ENCODE peak calls at places on chromosomes 5 and 9, in five cellular contexts. K is brain microvascular endothelial cell, C is SK-MEL-5, G is endothelial cell, R is OCI-LY7. T is an unnamed sample.

GRCh38 chr5:34749431-34749872 is 89.5 kb upstream of the TTC23L start:
- DNase-seq in C (no peak), K (peak), G (no peak), R (no peak), T (peak)

GRCh38 chr5:60510663-60511062 is 189.3 kb downstream of the DEPDC1B start:
- DNase-seq in C (no peak), K (no peak), G (no peak), R (no peak), T (no peak)

GRCh38 chr5:171586436-171586835 is 167.0 kb downstream of the FGF18 start:
- DNase-seq in C (no peak), G (no peak), R (no peak), K (no peak), T (no peak)

GRCh38 chr5:95730011-95730700 is 980 bp upstream of the RHOBTB3 start:
- DNase-seq in G (no peak), K (no peak), R (no peak), C (no peak), T (no peak)

GRCh38 chr5:66324357-66324756 is 180.3 kb downstream of the SREK1 start:
- DNase-seq in K (no peak), R (no peak), G (no peak), C (no peak), T (no peak)

GRCh38 chr5:96112123-96112670 is 150.5 kb upstream of the ELL2 start:
- DNase-seq in G (no peak), C (no peak), R (no peak), K (no peak), T (no peak)

GRCh38 chr5:179275941-179276837 is 69.1 kb downstream of the ADAMTS2 start:
- DNase-seq in R (no peak), C (no peak), G (no peak), K (peak), T (peak)

GRCh38 chr5:179530069-179530998 is 20.0 kb upstream of the RUFY1 start:
- DNase-seq in R (no peak), G (peak), C (no peak), K (peak), T (no peak)

GRCh38 chr5:68818870-68819269 is 274.9 kb upstream of the SLC30A5 start:
- DNase-seq in G (no peak), K (no peak), R (no peak), C (no peak), T (no peak)

GRCh38 chr9:5265939-5266338 is 34.7 kb downstream of the INSL4 start:
- DNase-seq in C (no peak), G (no peak), K (no peak), R (peak), T (no peak)

GRCh38 chr9:88065609-88066008 is 72.7 kb downstream of the SPATA31C2 start:
- DNase-seq in R (no peak), K (no peak), C (no peak), G (no peak), T (no peak)

GRCh38 chr5:171882118-171882517 is 96.5 kb downstream of the SMIM23 start:
- DNase-seq in R (no peak), C (no peak), G (no peak), K (no peak), T (no peak)

GRCh38 chr9:89592963-89593775 is 11.6 kb upstream of the GADD45G start:
- DNase-seq in R (no peak), G (peak), C (peak), K (peak), T (no peak)

GRCh38 chr5:98292496-98292895 is 481.0 kb upstream of the RGMB start:
- DNase-seq in R (no peak), G (no peak), K (no peak), C (no peak), T (no peak)

GRCh38 chr9:115777610-115778009 is 376.0 kb upstream of the PAPPA start:
- DNase-seq in C (no peak), R (no peak), G (no peak), K (no peak), T (no peak)

GRCh38 chr9:125544988-125545651 is 161.9 kb downstream of the MAPKAP1 start:
- DNase-seq in R (no peak), K (peak), C (no peak), G (no peak), T (peak)

GRCh38 chr5:173644700-173645436 is 28.4 kb upstream of the BOD1 start:
- DNase-seq in G (no peak), R (no peak), C (no peak), K (no peak), T (no peak)

GRCh38 chr5:102523541-102524175 is 24.9 kb upstream of the SLCO6A1 start:
- DNase-seq in R (peak), K (no peak), C (no peak), G (no peak), T (no peak)

GRCh38 chr5:112757468-112758208 is 20.0 kb downstream of the APC start:
- DNase-seq in C (peak), G (peak), K (no peak), R (peak), T (peak)

GRCh38 chr5:61732376-61732775 is 400.3 kb downstream of the ZSWIM6 start:
- DNase-seq in R (no peak), K (no peak), C (no peak), G (no peak), T (peak)

GRCh38 chr9:128903871-128904371 is 16.9 kb upstream of the PHYHD1 start:
- DNase-seq in R (no peak), G (no peak), C (no peak), K (peak), T (no peak)

GRCh38 chr5:93279292-93279974 is 301.6 kb downstream of the NR2F1-AS1 start:
- DNase-seq in R (no peak), G (no peak), C (no peak), K (no peak), T (peak)

GRCh38 chr5:113447651-113448050 is 12.9 kb upstream of the TSSK1B start:
- DNase-seq in R (no peak), G (peak), C (peak), K (no peak), T (no peak)

GRCh38 chr5:172901012-172901780 is 58.0 kb upstream of the RPL26L1 start:
- DNase-seq in R (no peak), K (peak), G (no peak), C (no peak), T (peak)

GRCh38 chr5:137491121-137491520 is 8.0 kb downstream of the SPOCK1 start:
- DNase-seq in K (no peak), C (no peak), G (no peak), R (no peak), T (peak)

GRCh38 chr5:123806644-123807043 is 294.7 kb downstream of the CSNK1G3 start:
- DNase-seq in G (no peak), R (no peak), K (no peak), C (no peak), T (no peak)

T was measured in fibroblast of the aortic adventitia.